ENCODE peak calls at places on chromosomes 6 and 20, in six cellular contexts. One of them, this sample, is unnamed.

GRCh38 chr6:151649835-151650234 is 156.0 kb downstream of the CCDC170 start:
- DNase-seq in BJ: no peak
- DNase-seq in adrenal gland: no peak
- DNase-seq in NCI-H2081: no peak
- DNase-seq in stromal cell of bone marrow: no peak
- DNase-seq in H54: no peak
- DNase-seq in this sample: no peak

GRCh38 chr6:159565181-159565580 is 127.9 kb downstream of the SOD2 start:
- DNase-seq in stromal cell of bone marrow: no peak
- DNase-seq in NCI-H2081: no peak
- DNase-seq in BJ: no peak
- DNase-seq in adrenal gland: no peak
- DNase-seq in H54: no peak
- DNase-seq in this sample: no peak

GRCh38 chr6:143701343-143702234 is 23.8 kb downstream of the PHACTR2 start:
- DNase-seq in NCI-H2081: no peak
- DNase-seq in BJ: no peak
- DNase-seq in H54: no peak
- DNase-seq in stromal cell of bone marrow: peak; percentile 52
- DNase-seq in adrenal gland: peak; percentile 39
- DNase-seq in this sample: no peak

GRCh38 chr6:124887872-124888580 is 74.2 kb upstream of the RNF217 start:
- DNase-seq in BJ: no peak
- DNase-seq in NCI-H2081: no peak
- DNase-seq in adrenal gland: no peak
- DNase-seq in stromal cell of bone marrow: no peak
- DNase-seq in H54: no peak
- DNase-seq in this sample: no peak

GRCh38 chr6:71766796-71767195 is 119.6 kb upstream of the RIMS1 start:
- DNase-seq in NCI-H2081: no peak
- DNase-seq in adrenal gland: no peak
- DNase-seq in BJ: no peak
- DNase-seq in stromal cell of bone marrow: no peak
- DNase-seq in H54: no peak
- DNase-seq in this sample: no peak

GRCh38 chr6:37182736-37183590 is 13.0 kb downstream of the PIM1 start:
- DNase-seq in NCI-H2081: no peak
- DNase-seq in stromal cell of bone marrow: no peak
- DNase-seq in BJ: no peak
- DNase-seq in adrenal gland: peak; percentile 39
- DNase-seq in H54: no peak
- DNase-seq in this sample: no peak

GRCh38 chr6:100001915-100002388 is 7.9 kb upstream of the MCHR2 start:
- DNase-seq in H54: no peak
- DNase-seq in BJ: no peak
- DNase-seq in stromal cell of bone marrow: peak; percentile 38
- DNase-seq in NCI-H2081: peak; percentile 60
- DNase-seq in adrenal gland: peak; percentile 49
- DNase-seq in this sample: peak; percentile 35

GRCh38 chr6:124512431-124512830 is 449.8 kb upstream of the RNF217 start:
- DNase-seq in BJ: no peak
- DNase-seq in H54: no peak
- DNase-seq in adrenal gland: no peak
- DNase-seq in NCI-H2081: no peak
- DNase-seq in stromal cell of bone marrow: no peak
- DNase-seq in this sample: no peak

GRCh38 chr20:34525709-34526416 is 9.6 kb downstream of the DYNLRB1 start:
- DNase-seq in stromal cell of bone marrow: peak; percentile 85
- DNase-seq in H54: peak; percentile 90
- DNase-seq in BJ: peak; percentile 99
- DNase-seq in NCI-H2081: no peak
- DNase-seq in adrenal gland: peak; percentile 95
- DNase-seq in this sample: peak; percentile 97

GRCh38 chr6:56101141-56101553 is 146.2 kb downstream of the COL21A1 start:
- DNase-seq in H54: peak; percentile 15
- DNase-seq in adrenal gland: no peak
- DNase-seq in NCI-H2081: no peak
- DNase-seq in stromal cell of bone marrow: peak; percentile 97
- DNase-seq in BJ: peak; percentile 96
- DNase-seq in this sample: peak; percentile 94

GRCh38 chr6:27043244-27043643 is 204.3 kb upstream of the PRSS16 start:
- DNase-seq in adrenal gland: no peak
- DNase-seq in stromal cell of bone marrow: no peak
- DNase-seq in NCI-H2081: no peak
- DNase-seq in H54: no peak
- DNase-seq in BJ: no peak
- DNase-seq in this sample: no peak

GRCh38 chr20:58078741-58079522 is 149.5 kb downstream of the ANKRD60 start:
- DNase-seq in H54: peak; percentile 55
- DNase-seq in adrenal gland: no peak
- DNase-seq in NCI-H2081: no peak
- DNase-seq in BJ: no peak
- DNase-seq in stromal cell of bone marrow: peak; percentile 63
- DNase-seq in this sample: peak; percentile 39

This sample was measured in AG09309.